ENCODE peak calls at places on chromosomes 6 and 20, in five cellular contexts. H, E, P, X and S are unnamed samples.
A peak's percentile ranks its signal among the peaks of the same experiment; 100 is the strongest.

GRCh38 chr6:166466178-166467122 is 83.7 kb upstream of the MPC1 start:
- DNase-seq in H (no peak), E (no peak), P (no peak), X (no peak), S (no peak)

GRCh38 chr6:10759312-10759839 is 11.8 kb downstream of the TMEM14B start:
- DNase-seq in H (no peak), E (no peak), P (no peak), X (no peak), S (no peak)

GRCh38 chr6:2266845-2267244 is 21.4 kb upstream of the GMDS start:
- DNase-seq in H (no peak), E (no peak), P (no peak), X (no peak), S (no peak)

GRCh38 chr6:3124667-3125066 is 6.2 kb downstream of the BPHL start:
- DNase-seq in H (no peak), E (no peak), P (no peak), X (no peak), S (no peak)

GRCh38 chr6:2103644-2104523 is 141.5 kb downstream of the GMDS start:
- DNase-seq in H (no peak), E (peak; percentile 61), P (no peak), X (no peak), S (no peak)

GRCh38 chr6:75775219-75775618 is 26.2 kb downstream of the MYO6 start:
- DNase-seq in H (no peak), E (no peak), P (no peak), X (no peak), S (no peak)

GRCh38 chr6:31086788-31087440 is 25.5 kb downstream of the C6orf15 start:
- DNase-seq in H (no peak), E (no peak), P (no peak), X (no peak), S (no peak)

GRCh38 chr6:44269921-44270525 is at the start of gene TMEM151B:
- DNase-seq in H (no peak), E (peak; percentile 8), P (peak; percentile 75), X (no peak), S (no peak)

GRCh38 chr6:169255643-169256042 is 2.0 kb upstream of the THBS2 start:
- DNase-seq in H (no peak), E (no peak), P (no peak), X (no peak), S (no peak)

GRCh38 chr20:19223640-19224039 is 11.2 kb downstream of the SLC24A3 start:
- DNase-seq in H (no peak), E (no peak), P (no peak), X (no peak), S (no peak)

GRCh38 chr20:5402903-5403531 is 86.3 kb upstream of the PROKR2 start:
- DNase-seq in H (no peak), E (no peak), P (no peak), X (no peak), S (no peak)

GRCh38 chr6:27617700-27618689 is 145.1 kb upstream of the ZNF184 start:
- DNase-seq in H (no peak), E (no peak), P (no peak), X (no peak), S (peak; percentile 49)

GRCh38 chr20:10596726-10597125 is 77.1 kb downstream of the JAG1 start:
- DNase-seq in H (no peak), E (no peak), P (no peak), X (no peak), S (no peak)

GRCh38 chr6:163152701-163153100 is 261.8 kb upstream of the QKI start:
- DNase-seq in H (no peak), E (no peak), P (no peak), X (no peak), S (no peak)

GRCh38 chr6:31769684-31770371 is 7.3 kb downstream of the VWA7 start:
- DNase-seq in H (no peak), E (peak; percentile 88), P (no peak), X (peak; percentile 57), S (no peak)

GRCh38 chr6:71250050-71250689 is 38.4 kb upstream of the OGFRL1 start:
- DNase-seq in H (no peak), E (no peak), P (no peak), X (no peak), S (no peak)

GRCh38 chr6:116561377-116562018 is 7.9 kb downstream of the CALHM4 start:
- DNase-seq in H (peak; percentile 75), E (peak; percentile 63), P (peak; percentile 66), X (peak; percentile 65), S (peak; percentile 33)

GRCh38 chr6:93088675-93089575 is 330.4 kb downstream of the EPHA7 start:
- DNase-seq in H (no peak), E (no peak), P (no peak), X (no peak), S (no peak)

GRCh38 chr6:64012351-64013060 is 376.9 kb downstream of the PHF3 start:
- DNase-seq in H (no peak), E (no peak), P (no peak), X (no peak), S (no peak)

GRCh38 chr6:127481628-127482027 is 22.4 kb upstream of the KIAA0408 start:
- DNase-seq in H (no peak), E (no peak), P (no peak), X (no peak), S (no peak)

GRCh38 chr6:91608428-91608827 is 1021.6 kb upstream of the MAP3K7 start:
- DNase-seq in H (no peak), E (no peak), P (no peak), X (no peak), S (no peak)

GRCh38 chr6:139323511-139324445 is 32.0 kb upstream of the TXLNB start:
- DNase-seq in H (peak; percentile 70), E (peak; percentile 66), P (peak; percentile 46), X (peak; percentile 55), S (no peak)

GRCh38 chr6:158028421-158028820 is 46.8 kb downstream of the SYNJ2 start:
- DNase-seq in H (no peak), E (no peak), P (peak; percentile 35), X (no peak), S (no peak)

GRCh38 chr6:146526192-146526591 is 17.4 kb upstream of the RAB32 start:
- DNase-seq in H (no peak), E (no peak), P (no peak), X (no peak), S (no peak)
- TF ChIP-seq CTCF in H (no peak), E (no peak), P (peak; percentile 49), X (no peak), S (no peak)

DNA sequence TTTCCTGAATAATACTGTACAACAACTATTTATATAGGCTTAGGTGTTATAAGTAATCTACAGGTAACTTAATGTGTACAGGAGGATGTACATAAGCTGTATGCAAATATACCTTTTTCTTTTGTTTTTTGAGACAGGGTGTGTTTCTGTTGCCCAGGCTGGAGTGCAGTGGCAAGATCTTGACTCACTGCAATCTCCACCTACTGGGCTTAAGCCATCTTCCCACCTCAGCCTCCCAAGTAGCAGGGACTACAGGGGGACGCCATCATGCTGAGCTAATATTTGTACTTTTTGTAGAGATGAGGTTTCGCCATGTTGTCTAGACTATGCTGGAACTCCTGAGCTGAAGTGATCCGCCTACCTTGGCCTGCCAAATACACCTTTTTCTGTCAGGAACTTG is 191.7 kb upstream of the ZNF217 start:
- DNase-seq in H (no peak), E (no peak), P (no peak), X (no peak), S (no peak)
- TF ChIP-seq CTCF in H (no peak), E (no peak), P (no peak), X (no peak), S (no peak)

DNA sequence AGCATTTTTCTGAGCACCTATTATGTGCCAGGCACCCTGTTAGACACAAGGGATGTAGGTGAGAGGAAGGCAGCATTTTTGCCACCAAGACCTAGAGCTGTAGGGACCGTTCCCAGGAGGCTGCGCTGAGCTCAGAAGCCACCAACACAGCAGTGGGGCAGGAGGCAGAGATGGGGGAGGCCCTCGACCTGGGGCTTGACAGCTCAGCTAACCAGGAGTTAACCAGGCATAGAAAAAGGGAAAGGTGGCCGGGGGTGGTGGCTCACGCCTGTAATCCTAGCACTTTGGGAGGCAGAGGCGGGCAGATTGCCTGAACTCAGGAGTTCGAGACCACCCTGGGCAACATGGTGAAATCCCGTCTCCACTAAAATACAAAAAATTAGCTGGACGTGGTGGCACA is 29.5 kb downstream of the KIF25 start:
- DNase-seq in H (no peak), E (peak; percentile 22), P (no peak), X (peak; percentile 13), S (no peak)
- TF ChIP-seq CTCF in H (no peak), E (no peak), P (no peak), X (no peak), S (no peak)

GRCh38 chr6:13676551-13677156 is 35.0 kb downstream of the RANBP9 start:
- DNase-seq in H (no peak), E (no peak), P (no peak), X (no peak), S (no peak)

GRCh38 chr6:13678255-13678983 is 33.2 kb downstream of the RANBP9 start:
- DNase-seq in H (no peak), E (no peak), P (no peak), X (no peak), S (no peak)

GRCh38 chr6:13679996-13680395 is 31.6 kb downstream of the RANBP9 start:
- DNase-seq in H (no peak), E (no peak), P (no peak), X (no peak), S (no peak)

GRCh38 chr6:13680448-13680968 is 31.1 kb downstream of the RANBP9 start:
- DNase-seq in H (no peak), E (no peak), P (no peak), X (no peak), S (no peak)

DNA sequence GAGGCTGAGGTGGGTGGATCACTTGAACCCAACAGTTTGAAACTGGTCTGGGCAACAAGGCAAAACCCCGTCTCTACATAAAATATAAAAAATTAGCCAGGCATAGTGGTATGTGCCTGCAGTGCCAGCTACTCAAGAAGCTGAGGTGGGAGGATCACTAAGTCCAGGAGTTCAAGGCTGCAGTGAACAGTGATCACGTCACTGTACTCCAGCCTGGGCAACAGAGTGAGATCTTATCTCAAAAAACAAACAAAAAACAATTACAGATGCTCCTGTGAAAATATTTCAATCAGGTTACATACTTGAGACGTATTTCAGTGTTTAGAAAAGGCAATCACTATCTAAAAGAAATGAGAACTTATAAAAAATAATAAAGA is 33.8 kb downstream of the RANBP9 start:
- DNase-seq in H (no peak), E (peak; percentile 62), P (no peak), X (no peak), S (no peak)
- TF ChIP-seq CTCF in H (no peak), E (no peak), P (no peak), X (no peak), S (no peak)

GRCh38 chr20:43448748-43449535 is 8.8 kb upstream of the SRSF6 start:
- DNase-seq in H (no peak), E (no peak), P (no peak), X (no peak), S (no peak)
- TF ChIP-seq CTCF in H (no peak), E (peak; percentile 69), P (peak; percentile 67), X (peak; percentile 61), S (peak; percentile 63)

GRCh38 chr6:24924956-24925355 is 10.8 kb downstream of the RIPOR2 start:
- DNase-seq in H (no peak), E (no peak), P (no peak), X (no peak), S (no peak)

GRCh38 chr6:24923885-24924401 is 11.8 kb downstream of the RIPOR2 start:
- DNase-seq in H (no peak), E (no peak), P (no peak), X (no peak), S (no peak)

GRCh38 chr6:24922854-24923253 is 12.9 kb downstream of the RIPOR2 start:
- DNase-seq in H (no peak), E (no peak), P (no peak), X (no peak), S (no peak)

GRCh38 chr6:24919404-24919892 is 16.3 kb downstream of the RIPOR2 start:
- DNase-seq in H (no peak), E (no peak), P (no peak), X (no peak), S (no peak)

GRCh38 chr6:24922174-24922573 is 13.6 kb downstream of the RIPOR2 start:
- DNase-seq in H (no peak), E (no peak), P (no peak), X (no peak), S (no peak)
- TF ChIP-seq CTCF in H (no peak), E (no peak), P (no peak), X (no peak), S (no peak)